ENCODE peak calls at places on chromosomes 13 and 19, in ten cellular contexts. I is naive thymus-derived CD4-positive, alpha-beta T cell; W is heart right ventricle; O is cardiac muscle cell; P is CD4-positive, alpha-beta memory T cell; X is trophoblast cell; S is ovary; V is ascending aorta; N is thoracic aorta; B is SK-N-MC. G is an unnamed sample.

GRCh38 chr13:110634558-110634957 is 19.2 kb downstream of the NAXD start:
- DNase-seq in I (no peak), W (no peak), O (peak), P (no peak), X (peak), S (no peak), V (no peak), N (no peak), B (no peak), G (no peak)

GRCh38 chr19:28166025-28166424 is 1046.9 kb downstream of the UQCRFS1 start:
- DNase-seq in I (no peak), W (no peak), O (no peak), P (no peak), X (no peak), S (no peak), V (no peak), N (no peak), B (no peak), G (no peak)

GRCh38 chr13:85405316-85405897 is 393.8 kb downstream of the SLITRK6 start:
- DNase-seq in I (no peak), W (no peak), O (no peak), P (no peak), X (no peak), S (no peak), V (no peak), N (no peak), B (no peak), G (no peak)

GRCh38 chr19:16406356-16406755 is 65.4 kb downstream of the EPS15L1 start:
- DNase-seq in I (no peak), W (no peak), O (no peak), P (no peak), X (no peak), S (no peak), V (no peak), N (no peak), B (no peak), G (no peak)

GRCh38 chr13:66795636-66796035 is 434.5 kb downstream of the PCDH9 start:
- DNase-seq in I (no peak), W (no peak), O (no peak), P (no peak), X (no peak), S (no peak), V (no peak), N (no peak), B (no peak), G (no peak)

GRCh38 chr13:49927755-49928154 is 8.4 kb downstream of the SPRYD7 start:
- DNase-seq in I (no peak), W (no peak), O (peak), P (no peak), X (no peak), S (no peak), V (no peak), N (no peak), B (no peak), G (peak)

GRCh38 chr13:112711528-112712265 is 21.9 kb downstream of the ATP11A start:
- DNase-seq in I (no peak), W (peak), O (peak), P (no peak), X (peak), S (peak), V (peak), N (peak), B (peak), G (peak)

GRCh38 chr19:10797541-10798256 is 38.3 kb downstream of the TMED1 start:
- DNase-seq in I (peak), W (no peak), O (no peak), P (peak), X (no peak), S (no peak), V (no peak), N (no peak), B (no peak), G (no peak)

GRCh38 chr13:61350351-61350750 is 65.3 kb downstream of the PCDH20 start:
- DNase-seq in I (no peak), W (no peak), O (no peak), P (no peak), X (no peak), S (no peak), V (no peak), N (no peak), B (no peak), G (no peak)

GRCh38 chr19:29687244-29687896 is 22.1 kb downstream of the PLEKHF1 start:
- DNase-seq in I (no peak), W (no peak), O (peak), P (no peak), X (peak), S (no peak), V (no peak), N (no peak), B (no peak), G (peak)

GRCh38 chr19:11382898-11383705 is 1.0 kb downstream of the EPOR start:
- DNase-seq in I (peak), W (peak), O (peak), P (peak), X (peak), S (peak), V (no peak), N (no peak), B (no peak), G (no peak)

GRCh38 chr13:98795220-98795619 is 42.7 kb upstream of the SLC15A1 start:
- DNase-seq in I (no peak), W (no peak), O (no peak), P (no peak), X (no peak), S (no peak), V (no peak), N (no peak), B (no peak), G (no peak)

GRCh38 chr19:46861691-46862503 is 1.1 kb downstream of the ARHGAP35 start:
- DNase-seq in I (no peak), W (peak), O (no peak), P (no peak), X (peak), S (peak), V (no peak), N (no peak), B (no peak), G (no peak)

GRCh38 chr19:30691767-30692516 is 319.8 kb downstream of the ZNF536 start:
- DNase-seq in I (no peak), W (no peak), O (peak), P (no peak), X (no peak), S (no peak), V (no peak), N (no peak), B (peak), G (no peak)

GRCh38 chr13:105035092-105035491 is 1500.4 kb downstream of the EFNB2 start:
- DNase-seq in I (no peak), W (no peak), O (no peak), P (no peak), X (no peak), S (no peak), V (no peak), N (no peak), B (no peak), G (no peak)

GRCh38 chr13:41565221-41565620 is 107.9 kb downstream of the RGCC start:
- DNase-seq in I (no peak), W (no peak), O (peak), P (no peak), X (no peak), S (no peak), V (no peak), N (no peak), B (no peak), G (no peak)

GRCh38 chr19:18588611-18589379 is at the start of gene REX1BD:
- DNase-seq in I (peak), W (peak), O (peak), P (peak), X (peak), S (peak), V (no peak), N (peak), B (no peak), G (no peak)

GRCh38 chr19:6480843-6481415 is 658 bp downstream of the DENND1C start:
- DNase-seq in I (no peak), W (no peak), O (no peak), P (no peak), X (no peak), S (no peak), V (no peak), N (no peak), B (no peak), G (no peak)

GRCh38 chr19:31597616-31598015 is 248.4 kb upstream of the TSHZ3 start:
- DNase-seq in I (no peak), W (no peak), O (no peak), P (no peak), X (no peak), S (no peak), V (no peak), N (no peak), B (no peak), G (no peak)

GRCh38 chr13:111554539-111555267 is 234.3 kb downstream of the TEX29 start:
- DNase-seq in I (no peak), W (no peak), O (no peak), P (no peak), X (no peak), S (no peak), V (no peak), N (no peak), B (no peak), G (no peak)

GRCh38 chr19:51626675-51627074 is 3.5 kb downstream of the SIGLEC5 start:
- DNase-seq in I (no peak), W (no peak), O (no peak), P (no peak), X (no peak), S (no peak), V (no peak), N (no peak), B (no peak), G (no peak)
- H3K4me3 ChIP-seq in I (no peak), W (no peak), O (no peak), P (no peak), X (no peak), S (no peak), V (no peak), N (no peak), B (no peak), G (no peak)

GRCh38 chr19:44807652-44808462 is 1.0 kb upstream of the BCAM start:
- DNase-seq in I (no peak), W (peak), O (peak), P (no peak), X (peak), S (peak), V (no peak), N (no peak), B (no peak), G (no peak)
- H3K4me3 ChIP-seq in I (no peak), W (peak), O (no peak), P (no peak), X (no peak), S (no peak), V (no peak), N (peak), B (no peak), G (no peak)

GRCh38 chr19:55279376-55279772 is 536 bp downstream of the HSPBP1 start:
- DNase-seq in I (no peak), W (no peak), O (no peak), P (no peak), X (no peak), S (no peak), V (no peak), N (no peak), B (no peak), G (no peak)

GRCh38 chr19:55275851-55276719 is 3.8 kb downstream of the HSPBP1 start:
- DNase-seq in I (no peak), W (no peak), O (no peak), P (no peak), X (no peak), S (no peak), V (no peak), N (no peak), B (no peak), G (no peak)

GRCh38 chr19:55277494-55277893 is 2.4 kb downstream of the HSPBP1 start:
- DNase-seq in I (no peak), W (no peak), O (no peak), P (no peak), X (no peak), S (no peak), V (no peak), N (no peak), B (no peak), G (no peak)

GRCh38 chr19:55278391-55279135 is 1.3 kb downstream of the HSPBP1 start:
- DNase-seq in I (no peak), W (no peak), O (no peak), P (no peak), X (no peak), S (no peak), V (no peak), N (no peak), B (no peak), G (no peak)

GRCh38 chr19:55276720-55277430 is 3.0 kb downstream of the HSPBP1 start:
- DNase-seq in I (no peak), W (no peak), O (no peak), P (no peak), X (no peak), S (no peak), V (no peak), N (no peak), B (no peak), G (no peak)
- H3K4me3 ChIP-seq in I (no peak), W (no peak), O (no peak), P (no peak), X (peak), S (no peak), V (no peak), N (no peak), B (no peak), G (no peak)

GRCh38 chr13:27921961-27922910 is 2.4 kb downstream of the PDX1 start:
- DNase-seq in I (no peak), W (no peak), O (no peak), P (no peak), X (no peak), S (no peak), V (no peak), N (no peak), B (no peak), G (no peak)

GRCh38 chr13:27920677-27921420 is 1.0 kb downstream of the PDX1 start:
- DNase-seq in I (no peak), W (no peak), O (peak), P (no peak), X (no peak), S (no peak), V (no peak), N (no peak), B (no peak), G (no peak)

GRCh38 chr13:27919934-27920676 is at the start of gene PDX1:
- DNase-seq in I (no peak), W (peak), O (no peak), P (no peak), X (peak), S (no peak), V (no peak), N (no peak), B (no peak), G (no peak)

GRCh38 chr13:27922974-27923612 is 3.3 kb downstream of the PDX1 start:
- DNase-seq in I (no peak), W (no peak), O (no peak), P (no peak), X (no peak), S (no peak), V (no peak), N (no peak), B (no peak), G (no peak)

GRCh38 chr13:27921421-27921960 is 1.7 kb downstream of the PDX1 start:
- DNase-seq in I (no peak), W (no peak), O (no peak), P (no peak), X (no peak), S (no peak), V (no peak), N (no peak), B (no peak), G (no peak)
- H3K4me3 ChIP-seq in I (peak), W (peak), O (peak), P (no peak), X (no peak), S (no peak), V (peak), N (peak), B (no peak), G (peak)

GRCh38 chr19:55368701-55369563 is 1.3 kb downstream of the IL11 start:
- DNase-seq in I (no peak), W (no peak), O (peak), P (no peak), X (peak), S (no peak), V (no peak), N (no peak), B (no peak), G (no peak)
- H3K4me3 ChIP-seq in I (no peak), W (no peak), O (peak), P (no peak), X (peak), S (no peak), V (peak), N (peak), B (peak), G (peak)

GRCh38 chr19:33193864-33194362 is at the start of gene LRP3:
- DNase-seq in I (no peak), W (peak), O (peak), P (no peak), X (peak), S (peak), V (no peak), N (no peak), B (no peak), G (no peak)
- H3K4me3 ChIP-seq in I (no peak), W (peak), O (peak), P (no peak), X (peak), S (peak), V (peak), N (peak), B (peak), G (peak)

DNA sequence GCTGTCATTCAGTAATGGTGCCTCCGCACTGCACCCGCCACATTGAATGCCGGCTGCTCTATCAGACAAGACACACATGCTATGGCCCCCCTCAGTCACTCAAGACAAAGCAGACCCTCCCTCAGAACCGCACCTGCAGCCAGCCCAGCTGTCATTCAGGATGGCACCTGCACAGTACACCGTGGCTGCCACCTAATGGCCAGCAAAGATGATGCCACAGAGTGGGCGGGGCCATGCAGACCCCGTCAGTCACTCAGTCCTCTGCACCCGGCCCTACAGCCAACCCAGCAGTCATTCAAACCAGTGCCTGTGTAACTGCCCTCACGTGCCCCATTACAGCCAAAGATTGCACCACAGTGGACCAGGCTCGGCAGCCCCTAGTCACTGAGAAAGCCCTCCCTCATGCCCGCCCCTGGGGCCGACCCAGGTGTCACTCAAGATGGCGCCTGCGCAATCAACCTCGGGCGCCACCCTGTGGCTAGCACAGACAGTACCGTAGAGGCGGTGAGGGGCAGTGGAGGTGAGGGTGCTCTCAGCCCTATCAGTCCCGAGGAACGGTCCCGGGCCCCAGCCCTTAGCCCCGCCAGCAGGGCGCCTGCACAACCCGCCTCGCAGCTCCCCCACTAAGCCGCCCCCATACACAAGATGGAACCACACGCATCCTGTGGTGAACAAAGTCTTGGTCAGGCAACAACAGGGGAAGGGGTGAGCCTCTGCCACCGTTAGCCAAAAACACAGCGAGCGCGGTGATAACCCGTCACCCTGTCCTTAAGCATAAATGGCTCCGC is 2.4 kb downstream of the PEG3 start:
- DNase-seq in I (no peak), W (peak), O (peak), P (no peak), X (peak), S (peak), V (peak), N (peak), B (no peak), G (no peak)
- H3K4me3 ChIP-seq in I (no peak), W (peak), O (no peak), P (no peak), X (peak), S (peak), V (peak), N (peak), B (no peak), G (no peak)